ENCODE peak calls at places on chromosomes 6 and 20, in four cellular contexts. P, U, G and F are unnamed samples. For H3K36me3, the result is how much of the 10 kb centered on the place peaks cover.

GRCh38 chr6:23621026-23621425 is 505.0 kb upstream of the NRSN1 start:
- DNase-seq in P (no peak), U (no peak), G (no peak), F (no peak)

GRCh38 chr6:3341467-3341866 is 82.7 kb downstream of the PSMG4 start:
- DNase-seq in P (no peak), U (no peak), G (no peak), F (no peak)

GRCh38 chr6:134748484-134748883 is 201.4 kb downstream of the ALDH8A1 start:
- DNase-seq in P (no peak), U (no peak), G (no peak), F (no peak)

GRCh38 chr20:3687655-3688054 is 5.8 kb upstream of the ADAM33 start:
- DNase-seq in P (no peak), U (no peak), G (no peak), F (peak)

GRCh38 chr20:23229989-23230388 is 120.6 kb upstream of the NXT1 start:
- DNase-seq in P (no peak), U (no peak), G (no peak), F (no peak)

GRCh38 chr20:31587545-31588389 is 17.3 kb upstream of the ID1 start:
- DNase-seq in P (peak), U (no peak), G (no peak), F (no peak)

GRCh38 chr6:41922154-41922553 is 855 bp downstream of the BYSL start:
- DNase-seq in P (no peak), U (no peak), G (no peak), F (no peak)

GRCh38 chr20:5095454-5095853 is 24.3 kb downstream of the PCNA start:
- DNase-seq in P (no peak), U (no peak), G (no peak), F (no peak)

GRCh38 chr20:48002517-48002970 is 217.3 kb upstream of the SULF2 start:
- DNase-seq in P (no peak), U (no peak), G (no peak), F (no peak)

GRCh38 chr6:3337521-3338350 is 79.0 kb downstream of the PSMG4 start:
- DNase-seq in P (no peak), U (no peak), G (no peak), F (no peak)

GRCh38 chr6:35543459-35544193 is 30.9 kb upstream of the TULP1 start:
- DNase-seq in P (no peak), U (no peak), G (no peak), F (no peak)

GRCh38 chr6:3290501-3291211 is 31.9 kb downstream of the PSMG4 start:
- DNase-seq in P (no peak), U (peak), G (no peak), F (peak)

GRCh38 chr6:73733791-73734190 is 37.8 kb downstream of the CD109 start:
- DNase-seq in P (no peak), U (no peak), G (no peak), F (no peak)

GRCh38 chr6:1468126-1468525 is 78.8 kb downstream of the FOXF2 start:
- DNase-seq in P (no peak), U (no peak), G (no peak), F (no peak)

GRCh38 chr6:109690373-109690739 is 646 bp downstream of the AK9 start:
- DNase-seq in P (peak), U (peak), G (no peak), F (peak)

GRCh38 chr6:109686566-109686965 is 4.4 kb downstream of the AK9 start:
- DNase-seq in P (no peak), U (no peak), G (no peak), F (no peak)

GRCh38 chr6:109687271-109687721 is 3.7 kb downstream of the AK9 start:
- DNase-seq in P (no peak), U (no peak), G (no peak), F (no peak)

GRCh38 chr6:109693128-109693527 is 2.0 kb downstream of the FIG4 start:
- DNase-seq in P (no peak), U (no peak), G (no peak), F (no peak)

DNA sequence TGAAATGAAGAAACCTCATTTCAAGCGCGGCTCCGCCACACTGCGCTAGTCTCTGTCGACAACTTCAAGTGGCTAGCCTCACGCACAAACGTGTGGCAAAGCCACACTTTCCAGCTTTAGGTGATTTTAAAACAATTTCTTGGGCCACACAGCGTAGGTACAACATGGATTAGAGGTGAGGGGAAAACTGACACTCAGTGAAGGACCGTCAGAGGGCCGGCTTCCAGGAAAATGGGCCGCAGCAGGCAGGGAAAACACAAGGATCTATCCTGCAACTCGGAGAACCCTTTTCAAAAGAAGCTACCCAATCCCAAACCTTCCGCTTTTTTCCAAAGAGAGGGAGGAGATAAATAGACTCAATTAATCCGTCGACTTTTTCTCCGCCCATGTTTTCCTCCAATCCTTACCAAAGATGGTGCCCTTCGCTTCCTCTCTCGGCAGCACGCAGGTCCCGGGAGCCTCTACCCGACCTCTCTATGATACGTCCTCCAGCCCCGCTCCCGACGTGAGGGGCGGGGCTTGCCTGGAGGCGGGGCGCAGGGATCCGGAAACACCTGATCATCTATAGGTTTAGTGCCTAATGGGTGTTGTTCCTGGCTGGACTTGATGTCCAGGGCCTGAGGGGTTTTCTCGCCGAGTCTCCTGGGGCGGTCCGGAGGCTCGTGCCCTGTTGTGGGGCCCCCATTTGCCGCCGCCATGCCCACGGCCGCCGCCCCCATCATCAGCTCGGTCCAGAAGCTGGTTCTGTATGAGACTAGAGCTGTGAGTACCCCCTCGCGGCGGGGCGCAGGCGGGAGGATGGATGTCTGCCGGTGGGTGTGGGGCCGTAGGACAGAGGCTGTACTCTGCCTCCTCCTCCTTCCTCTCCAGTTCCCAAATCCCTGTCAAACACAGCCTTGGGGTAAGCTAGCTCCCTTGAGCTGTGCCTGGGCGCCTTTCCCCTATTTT is at the start of the genes AK9 and FIG4:
- DNase-seq in P (peak), U (peak), G (peak), F (peak)
- TF ChIP-seq POLR2A in P (no peak), U (peak), G (no peak), F (peak)

DNA sequence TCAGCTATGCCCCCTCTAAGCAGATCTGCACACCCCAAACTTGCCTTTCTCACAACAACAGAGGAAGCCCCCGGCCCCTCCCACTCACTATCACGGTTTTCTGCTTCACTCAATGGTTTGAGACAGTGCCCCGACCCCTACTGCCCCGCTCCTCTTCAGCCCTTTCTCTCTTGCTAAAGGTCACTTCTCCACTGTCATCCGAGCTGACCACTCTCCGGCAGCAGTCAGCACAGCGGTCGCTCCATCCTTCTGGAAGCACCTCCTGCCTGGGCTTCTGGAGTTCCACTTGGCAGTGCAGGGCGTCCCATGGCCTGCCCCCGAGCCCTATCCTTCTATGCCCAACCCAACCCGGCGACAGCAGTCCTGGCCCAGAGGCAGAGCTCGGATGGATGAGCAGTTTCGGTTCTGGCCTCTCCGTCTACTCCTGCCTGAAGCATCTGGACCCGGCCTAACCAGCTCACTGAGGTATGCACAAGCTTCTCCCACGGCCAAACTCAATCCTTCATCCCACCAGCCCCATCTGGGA is 4.1 kb downstream of the CTSZ start:
- DNase-seq in P (no peak), U (no peak), G (no peak), F (no peak)
- H3K4me3 ChIP-seq in P (no peak), U (no peak), G (no peak), F (no peak)

DNA sequence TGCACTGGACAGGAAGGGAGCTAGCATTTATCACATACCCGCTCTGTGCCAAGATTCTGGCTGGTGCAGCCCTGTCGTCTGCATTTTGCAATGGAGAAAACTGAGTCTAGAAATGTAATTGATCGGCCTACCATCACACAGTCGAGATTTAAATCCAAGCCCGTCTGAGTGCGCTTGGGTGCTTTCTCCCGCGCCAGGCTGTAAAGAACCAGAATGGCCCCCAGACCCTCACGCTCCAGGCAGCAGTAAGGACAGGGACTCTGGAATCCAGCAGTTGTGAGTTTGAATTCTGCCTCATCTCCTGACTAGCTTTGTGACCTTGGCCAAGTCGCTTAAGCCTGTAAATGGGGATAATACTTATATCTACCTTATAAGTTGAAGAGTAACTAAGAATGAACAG is 10.8 kb downstream of the DYNLRB1 start:
- DNase-seq in P (no peak), U (no peak), G (no peak), F (no peak)
- H3K36me3 ChIP-seq in P (half or more), U (under half), G (under half), F (under half)

GRCh38 chr20:46689082-46689753 is at the start of gene TP53RK:
- DNase-seq in P (peak), U (peak), G (peak), F (peak)
- TF ChIP-seq POLR2A in P (no peak), U (peak), G (peak), F (peak)

GRCh38 chr6:108945686-108946158 is 97.5 kb downstream of the ARMC2 start:
- DNase-seq in P (peak), U (peak), G (peak), F (peak)

GRCh38 chr6:108942556-108943492 is 94.6 kb downstream of the ARMC2 start:
- DNase-seq in P (no peak), U (no peak), G (no peak), F (no peak)

GRCh38 chr6:108944058-108944457 is 95.8 kb downstream of the ARMC2 start:
- DNase-seq in P (no peak), U (no peak), G (no peak), F (no peak)

GRCh38 chr6:108946695-108947094 is 98.5 kb downstream of the ARMC2 start:
- DNase-seq in P (no peak), U (no peak), G (no peak), F (peak)

DNA sequence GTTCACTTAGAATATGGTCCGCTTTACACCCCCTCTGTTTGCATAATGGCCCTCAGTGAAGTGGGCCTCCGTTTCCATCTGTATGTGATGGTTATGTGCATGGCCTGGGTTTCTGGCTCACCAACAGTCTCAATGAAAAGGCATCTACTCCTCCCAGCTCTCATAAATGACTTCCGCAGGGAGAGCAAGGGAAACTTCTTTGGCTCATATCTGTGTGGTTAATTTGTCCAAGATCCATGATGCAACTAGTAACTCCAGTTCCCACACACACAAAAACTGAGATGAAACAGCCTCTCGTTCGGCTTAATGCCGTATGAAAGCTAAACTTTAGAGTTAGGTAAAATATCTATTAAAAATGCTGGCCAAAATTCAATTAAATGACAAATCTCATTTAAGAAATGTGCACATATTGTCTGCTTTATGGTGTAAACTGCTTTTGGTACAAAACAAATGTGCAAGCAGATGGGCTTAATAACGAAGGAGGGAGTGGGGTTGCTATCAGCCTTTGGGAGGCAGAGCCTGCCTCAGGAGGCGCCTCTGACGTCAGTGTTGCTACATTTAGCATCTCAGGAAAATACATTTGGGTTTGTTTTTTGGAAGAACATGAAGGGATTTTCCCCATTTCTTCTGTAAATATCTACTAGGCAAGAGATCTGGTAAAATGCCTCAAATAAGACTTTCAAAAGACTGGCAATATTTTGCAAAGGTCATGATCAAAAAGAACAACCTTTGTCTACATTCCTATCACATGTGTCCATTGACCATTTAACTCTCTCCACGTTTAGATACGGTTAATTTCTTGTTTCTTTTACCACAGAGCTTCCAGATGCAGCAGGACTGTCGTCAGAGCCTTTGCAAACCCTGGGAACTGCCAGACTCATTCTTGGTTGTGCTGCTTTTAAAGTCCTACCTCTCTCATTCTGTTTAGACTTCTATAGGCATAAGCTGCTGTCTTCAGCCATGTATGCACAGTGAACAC is 96.8 kb downstream of the ARMC2 start:
- DNase-seq in P (no peak), U (peak), G (no peak), F (peak)
- H3K4me3 ChIP-seq in P (no peak), U (no peak), G (no peak), F (no peak)

GRCh38 chr6:32979720-32980487 is 11.5 kb downstream of the BRD2 start:
- DNase-seq in P (no peak), U (no peak), G (no peak), F (no peak)

GRCh38 chr6:32982084-32982701 is 13.8 kb downstream of the BRD2 start:
- DNase-seq in P (no peak), U (no peak), G (no peak), F (no peak)

GRCh38 chr6:32982702-32983492 is 14.5 kb downstream of the BRD2 start:
- DNase-seq in P (peak), U (no peak), G (no peak), F (no peak)

GRCh38 chr6:32977953-32978324 is 9.5 kb downstream of the BRD2 start:
- DNase-seq in P (no peak), U (no peak), G (no peak), F (no peak)

GRCh38 chr6:32980488-32981038 is 12.2 kb downstream of the BRD2 start:
- DNase-seq in P (no peak), U (no peak), G (no peak), F (no peak)
- H3K36me3 ChIP-seq in P (half or more), U (under half), G (under half), F (under half)

GRCh38 chr6:131948692-131949614 is 2.2 kb downstream of the CCN2 start:
- DNase-seq in P (no peak), U (peak), G (no peak), F (peak)

GRCh38 chr6:131949615-131949908 is 1.6 kb downstream of the CCN2 start:
- DNase-seq in P (no peak), U (no peak), G (no peak), F (no peak)

GRCh38 chr6:131950767-131951575 is at the start of gene CCN2:
- DNase-seq in P (peak), U (peak), G (peak), F (peak)

GRCh38 chr6:131951576-131952230 is 531 bp upstream of the CCN2 start:
- DNase-seq in P (no peak), U (no peak), G (no peak), F (no peak)

GRCh38 chr6:131949909-131950766 is 1.0 kb downstream of the CCN2 start:
- DNase-seq in P (peak), U (peak), G (peak), F (peak)
- TF ChIP-seq POLR2A in P (no peak), U (no peak), G (no peak), F (no peak)